ENCODE peak calls at places on chromosomes 6 and 20, in eight cellular contexts. A is left ventricle myocardium inferior; K is activated CD4-positive, CD25-positive, alpha-beta regulatory T cell; Y is bronchial epithelial cell; I is T-helper 1 cell; N is CD8-positive, alpha-beta memory T cell; B is stimulated activated CD4-positive, alpha-beta T cell treated with anti-CD3 and anti-CD28 coated beads, Interleukin-15, amount 100 ng/mL, for 1 hour; C is fibroblast of gingiva. P is an unnamed sample.

GRCh38 chr6:147106759-147107401 is 97.3 kb upstream of the STXBP5 start:
- DNase-seq in I (no peak), B (no peak), Y (no peak), A (no peak), K (no peak), N (no peak), C (peak; percentile 40), P (no peak)

GRCh38 chr6:70586114-70586513 is 19.4 kb downstream of the SDHAF4 start:
- DNase-seq in B (no peak), I (no peak), N (no peak), K (no peak), Y (no peak), C (no peak), A (no peak), P (no peak)

GRCh38 chr6:131807644-131808459 is at the start of gene ENPP1:
- DNase-seq in N (peak; percentile 30), I (peak; percentile 33), A (peak; percentile 80), Y (peak; percentile 20), K (no peak), B (peak; percentile 13), C (peak; percentile 77), P (peak; percentile 21)

GRCh38 chr6:19268117-19268516 is 569.1 kb upstream of the ID4 start:
- DNase-seq in I (no peak), Y (no peak), N (no peak), K (no peak), A (no peak), C (no peak), B (no peak), P (no peak)

GRCh38 chr20:23161244-23161875 is 75.2 kb upstream of the CD93 start:
- DNase-seq in B (no peak), K (no peak), A (no peak), I (no peak), C (no peak), N (no peak), Y (peak; percentile 89), P (no peak)

GRCh38 chr6:26414281-26414680 is 12.2 kb downstream of the BTN3A1 start:
- DNase-seq in A (no peak), N (no peak), B (no peak), C (no peak), Y (no peak), K (no peak), I (no peak), P (no peak)

GRCh38 chr6:136466789-136467585 is 83.2 kb downstream of the MAP7 start:
- DNase-seq in N (no peak), C (no peak), Y (no peak), B (no peak), A (no peak), I (no peak), K (no peak), P (no peak)

GRCh38 chr6:6643398-6643797 is 54.9 kb downstream of the LY86 start:
- DNase-seq in B (no peak), I (peak; percentile 88), A (no peak), N (no peak), Y (no peak), K (no peak), C (no peak), P (no peak)

GRCh38 chr20:25148982-25149846 is 46.3 kb upstream of the ENTPD6 start:
- DNase-seq in K (no peak), I (no peak), Y (no peak), C (peak; percentile 11), N (no peak), A (no peak), B (no peak), P (no peak)

GRCh38 chr6:113122060-113122459 is 735.1 kb upstream of the MARCKS start:
- DNase-seq in N (no peak), A (no peak), K (no peak), B (no peak), Y (peak; percentile 83), I (no peak), C (peak; percentile 43), P (no peak)

GRCh38 chr20:32188376-32189122 is 19.0 kb downstream of the PLAGL2 start:
- DNase-seq in K (no peak), A (no peak), N (no peak), Y (no peak), C (no peak), I (no peak), B (no peak), P (no peak)

GRCh38 chr20:37602634-37603033 is 75.0 kb upstream of the BLCAP start:
- DNase-seq in K (no peak), N (no peak), A (no peak), I (no peak), B (no peak), C (no peak), Y (no peak), P (no peak)

GRCh38 chr6:167226791-167227190 is 64.3 kb upstream of the UNC93A start:
- DNase-seq in I (no peak), Y (no peak), K (no peak), C (no peak), N (no peak), A (no peak), B (no peak), P (no peak)

GRCh38 chr20:9200620-9201019 is 131.7 kb downstream of the PLCB4 start:
- DNase-seq in A (no peak), Y (peak; percentile 38), N (no peak), K (no peak), C (no peak), B (no peak), I (no peak), P (no peak)

GRCh38 chr20:49199729-49200293 is 11.7 kb upstream of the STAU1 start:
- DNase-seq in Y (no peak), B (no peak), C (no peak), K (no peak), N (no peak), I (no peak), A (no peak), P (no peak)

GRCh38 chr20:31839782-31840487 is 5.5 kb downstream of the FOXS1 start:
- DNase-seq in I (no peak), Y (no peak), K (no peak), B (no peak), C (no peak), A (no peak), N (no peak), P (no peak)

GRCh38 chr6:152983637-152984386 is 971 bp upstream of the FBXO5 start:
- DNase-seq in I (peak; percentile 84), C (peak; percentile 72), B (peak; percentile 88), A (peak; percentile 94), N (peak; percentile 90), K (peak; percentile 55), Y (peak; percentile 78), P (peak; percentile 91)

GRCh38 chr6:155256122-155256795 is 7.6 kb upstream of the CLDN20 start:
- DNase-seq in C (peak; percentile 34), A (no peak), Y (no peak), I (no peak), N (no peak), K (no peak), B (no peak), P (no peak)

GRCh38 chr6:107607109-107607508 is 117.2 kb downstream of the SOBP start:
- DNase-seq in N (no peak), B (no peak), A (peak; percentile 59), C (no peak), I (no peak), Y (no peak), K (no peak), P (no peak)

GRCh38 chr6:54802775-54803631 is 43.6 kb upstream of the FAM83B start:
- DNase-seq in Y (peak; percentile 72), I (no peak), A (no peak), B (no peak), C (no peak), N (no peak), K (no peak), P (no peak)

GRCh38 chr20:53839423-53840176 is 230.8 kb downstream of the BCAS1 start:
- DNase-seq in I (peak; percentile 90), K (no peak), C (no peak), A (peak; percentile 26), B (no peak), N (peak; percentile 39), Y (no peak), P (peak; percentile 18)

GRCh38 chr20:31860431-31861345 is 9.6 kb downstream of the DUSP15 start:
- DNase-seq in B (no peak), Y (peak; percentile 60), A (no peak), I (no peak), K (no peak), N (no peak), C (peak; percentile 11), P (peak; percentile 39)

GRCh38 chr20:44911264-44911921 is 1.5 kb downstream of the PABPC1L start:
- DNase-seq in C (peak; percentile 32), N (no peak), K (peak; percentile 22), B (peak; percentile 27), Y (peak; percentile 48), A (no peak), I (peak; percentile 59), P (no peak)

P was measured in activated gamma-delta T cell.